ENCODE peak calls at places on chromosomes 5 and 9, in five cellular contexts. L, C, T, D and E are unnamed samples.

GRCh38 chr5:127650022-127650421 is 1.1 kb downstream of the CTXN3 start:
- DNase-seq in L (no peak), C (no peak), T (no peak), D (no peak), E (no peak)

GRCh38 chr9:78103971-78104433 is 72.4 kb upstream of the GNAQ start:
- DNase-seq in L (no peak), C (no peak), T (no peak), D (no peak), E (no peak)

GRCh38 chr9:101736723-101737122 is 1.7 kb downstream of the GRIN3A start:
- DNase-seq in L (no peak), C (peak), T (peak), D (no peak), E (no peak)

GRCh38 chr5:139807647-139808030 is 12.0 kb downstream of the PSD2 start:
- DNase-seq in L (no peak), C (no peak), T (no peak), D (no peak), E (no peak)

GRCh38 chr5:42840279-42840678 is 28.6 kb upstream of the SELENOP start:
- DNase-seq in L (peak), C (no peak), T (peak), D (no peak), E (peak)

GRCh38 chr5:150124596-150124995 is 31.0 kb downstream of the PDGFRB start:
- DNase-seq in L (no peak), C (no peak), T (no peak), D (no peak), E (no peak)

GRCh38 chr5:153256-153655 is 38.0 kb upstream of the LRRC14B start:
- DNase-seq in L (no peak), C (no peak), T (no peak), D (no peak), E (no peak)

GRCh38 chr5:176192094-176192721 is 46.0 kb upstream of the SIMC1 start:
- DNase-seq in L (no peak), C (no peak), T (no peak), D (peak), E (no peak)

GRCh38 chr9:81683214-81683613 is 6.1 kb downstream of the TLE1 start:
- DNase-seq in L (no peak), C (no peak), T (no peak), D (peak), E (no peak)

GRCh38 chr5:120073722-120074121 is 390.4 kb upstream of the PRR16 start:
- DNase-seq in L (no peak), C (peak), T (no peak), D (no peak), E (no peak)

GRCh38 chr5:163489055-163489744 is 16.2 kb upstream of the MAT2B start:
- DNase-seq in L (no peak), C (peak), T (no peak), D (no peak), E (no peak)

GRCh38 chr9:134818591-134818990 is 62.0 kb upstream of the FCN2 start:
- DNase-seq in L (no peak), C (no peak), T (no peak), D (no peak), E (no peak)

GRCh38 chr9:34957492-34958410 is at the start of gene PHF24:
- DNase-seq in L (peak), C (peak), T (peak), D (peak), E (no peak)

GRCh38 chr9:114098021-114098659 is 952 bp downstream of the KIF12 start:
- DNase-seq in L (peak), C (no peak), T (no peak), D (peak), E (peak)

GRCh38 chr9:35682083-35682482 is 7.6 kb downstream of the TPM2 start:
- DNase-seq in L (no peak), C (no peak), T (peak), D (no peak), E (no peak)

GRCh38 chr9:35105126-35105525 is 2.2 kb upstream of the STOML2 start:
- DNase-seq in L (no peak), C (no peak), T (no peak), D (no peak), E (no peak)

GRCh38 chr9:31034311-31034710 is 1350.1 kb upstream of the ACO1 start:
- DNase-seq in L (no peak), C (no peak), T (no peak), D (peak), E (no peak)

GRCh38 chr5:66546541-66546940 is 49.7 kb upstream of the MAST4 start:
- DNase-seq in L (no peak), C (no peak), T (no peak), D (no peak), E (no peak)

GRCh38 chr9:133768859-133769510 is 30.8 kb upstream of the SARDH start:
- DNase-seq in L (no peak), C (peak), T (peak), D (no peak), E (no peak)

GRCh38 chr5:166883016-166883415 is 1408.4 kb upstream of the WWC1 start:
- DNase-seq in L (no peak), C (no peak), T (no peak), D (no peak), E (no peak)

GRCh38 chr5:175385691-175386360 is 58.2 kb downstream of the DRD1 start:
- DNase-seq in L (peak), C (no peak), T (no peak), D (peak), E (peak)

GRCh38 chr5:152556779-152557178 is 151.7 kb upstream of the NMUR2 start:
- DNase-seq in L (no peak), C (peak), T (no peak), D (peak), E (no peak)

GRCh38 chr5:1687301-1687970 is 112.2 kb downstream of the MRPL36 start:
- DNase-seq in L (no peak), C (no peak), T (no peak), D (no peak), E (no peak)